ENCODE peak calls at places on chromosome 6, in six cellular contexts. A, F, T, U, L and B are unnamed samples.

GRCh38 chr6:128335963-128336362 is 184.4 kb downstream of the PTPRK start:
- DNase-seq in L (no peak), F (no peak), T (no peak), U (no peak), A (no peak), B (no peak)

GRCh38 chr6:79984261-79984660 is 20.2 kb upstream of the TTK start:
- DNase-seq in A (no peak), L (peak; percentile 69), T (no peak), U (no peak), F (no peak), B (peak; percentile 10)

GRCh38 chr6:82017316-82017715 is 230.2 kb downstream of the IBTK start:
- DNase-seq in U (no peak), A (no peak), T (no peak), F (peak; percentile 11), L (peak; percentile 66), B (peak; percentile 39)

GRCh38 chr6:98215531-98215930 is 618.8 kb upstream of the POU3F2 start:
- DNase-seq in L (no peak), F (peak; percentile 79), U (no peak), A (no peak), T (no peak), B (no peak)

GRCh38 chr6:9537381-9537780 is 877.5 kb downstream of the TFAP2A start:
- DNase-seq in L (no peak), T (no peak), U (no peak), F (no peak), A (no peak), B (no peak)

GRCh38 chr6:125377621-125378020 is 75.9 kb upstream of the HDDC2 start:
- DNase-seq in F (no peak), A (no peak), T (no peak), U (no peak), L (peak; percentile 58), B (no peak)

GRCh38 chr6:67956352-67956751 is 678.7 kb upstream of the ADGRB3 start:
- DNase-seq in T (no peak), A (no peak), L (no peak), F (no peak), U (no peak), B (no peak)

GRCh38 chr6:161536141-161536735 is 262.4 kb upstream of the AGPAT4 start:
- DNase-seq in L (no peak), T (no peak), A (no peak), F (no peak), U (no peak), B (peak; percentile 9)

GRCh38 chr6:167546611-167547327 is 221.9 kb downstream of the TTLL2 start:
- DNase-seq in F (no peak), A (no peak), L (no peak), T (no peak), U (no peak), B (no peak)

GRCh38 chr6:21970560-21970959 is 326.3 kb downstream of the PRL start:
- DNase-seq in T (no peak), L (no peak), U (no peak), F (no peak), A (no peak), B (no peak)

GRCh38 chr6:84193140-84193708 is 34.2 kb downstream of the CEP162 start:
- DNase-seq in T (no peak), F (no peak), A (no peak), U (no peak), L (no peak), B (no peak)

GRCh38 chr6:84191802-84192201 is 35.6 kb downstream of the CEP162 start:
- DNase-seq in U (no peak), T (no peak), A (no peak), F (no peak), L (no peak), B (no peak)

DNA sequence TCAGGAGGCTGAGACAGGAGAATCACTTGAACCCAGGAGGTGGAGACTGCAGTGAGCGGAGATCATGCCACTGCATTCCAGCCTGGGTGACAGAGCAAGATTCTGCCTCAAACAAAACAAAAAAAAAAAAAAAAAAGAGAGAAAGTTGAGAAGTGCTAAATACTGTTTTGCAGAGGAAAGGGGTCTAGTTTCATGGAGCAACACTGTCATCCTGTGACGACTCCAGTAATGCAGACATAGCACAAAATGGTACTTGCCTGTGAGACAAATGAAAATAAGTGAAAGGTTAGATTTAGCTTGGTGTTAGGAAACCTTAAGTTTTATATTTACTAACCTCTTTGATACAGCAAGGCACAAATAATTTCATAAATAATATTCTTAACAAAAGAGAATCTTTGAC is 29.7 kb downstream of the CEP162 start:
- DNase-seq in A (no peak), T (no peak), F (no peak), L (no peak), U (no peak), B (no peak)
- TF ChIP-seq CTCF in A (no peak), T (no peak), F (no peak), L (peak; percentile 60), U (no peak), B (peak; percentile 35)

GRCh38 chr6:96522469-96523009 is 933 bp downstream of the UFL1 start:
- DNase-seq in T (no peak), A (no peak), U (no peak), F (peak; percentile 3), L (no peak), B (no peak)

GRCh38 chr6:96520851-96521115 is 823 bp upstream of the UFL1 start:
- DNase-seq in T (no peak), U (no peak), F (no peak), L (peak; percentile 60), A (no peak), B (no peak)

GRCh38 chr6:96521267-96521624 is 360 bp upstream of the UFL1 start:
- DNase-seq in U (no peak), L (no peak), A (no peak), F (no peak), T (no peak), B (no peak)

GRCh38 chr6:96520039-96520850 is 1.4 kb upstream of the UFL1 start:
- DNase-seq in U (no peak), F (no peak), A (no peak), T (peak; percentile 11), L (peak; percentile 79), B (no peak)

GRCh38 chr6:96521625-96522468 is at the start of gene UFL1:
- DNase-seq in A (peak; percentile 98), F (peak; percentile 97), L (peak; percentile 96), U (peak; percentile 96), T (peak; percentile 95), B (peak; percentile 97)
- TF ChIP-seq CTCF in A (no peak), F (no peak), L (peak; percentile 11), U (no peak), T (no peak), B (peak; percentile 23)

DNA sequence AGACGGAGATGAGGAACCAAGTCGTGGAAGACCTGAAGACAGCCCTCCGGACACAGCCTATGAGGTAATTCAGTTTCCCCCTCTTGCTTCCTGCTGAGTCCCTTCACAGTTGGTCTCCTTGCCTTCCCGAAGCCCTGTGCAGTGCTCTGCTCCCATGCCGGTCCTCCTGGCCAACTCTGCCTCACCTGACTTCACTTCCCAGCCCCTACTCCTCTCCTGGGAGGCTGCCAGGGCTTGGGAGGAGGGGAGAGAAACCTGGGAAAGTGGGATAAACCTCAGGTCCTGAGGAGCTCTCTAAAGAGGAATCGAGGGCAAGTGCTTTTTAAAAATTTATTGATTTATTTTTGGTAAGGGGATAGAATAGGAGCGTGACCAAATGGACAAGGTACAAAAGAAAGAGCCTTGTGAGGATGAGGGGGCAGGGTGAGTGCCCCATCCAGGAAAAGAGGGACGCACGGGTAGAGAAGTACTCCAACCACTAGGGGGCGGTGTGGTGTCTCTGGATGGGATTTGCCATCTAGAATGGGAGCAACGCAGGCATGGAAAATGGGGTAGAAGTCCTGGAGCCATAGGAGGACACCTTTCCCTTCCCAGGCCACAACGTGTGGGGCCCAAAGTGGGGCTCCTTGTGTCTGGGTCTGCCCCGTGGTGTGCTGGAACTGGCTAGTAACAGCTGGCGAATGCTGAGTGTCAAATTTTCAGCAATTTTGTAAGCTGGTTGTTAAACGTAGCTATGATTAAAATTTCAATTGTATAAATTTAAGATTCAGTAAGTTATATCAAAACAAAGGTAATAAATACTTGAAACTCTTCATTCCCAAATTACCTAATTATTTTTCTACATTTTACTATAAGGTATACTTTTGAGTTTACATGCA is 69.0 kb downstream of the MOCS1 start:
- DNase-seq in A (peak; percentile 72), F (peak; percentile 63), T (peak; percentile 94), L (peak; percentile 95), U (peak; percentile 67), B (peak; percentile 81)
- TF ChIP-seq CTCF in A (peak; percentile 83), F (peak; percentile 82), T (peak; percentile 93), L (peak; percentile 94), U (peak; percentile 81), B (peak; percentile 79)

DNA sequence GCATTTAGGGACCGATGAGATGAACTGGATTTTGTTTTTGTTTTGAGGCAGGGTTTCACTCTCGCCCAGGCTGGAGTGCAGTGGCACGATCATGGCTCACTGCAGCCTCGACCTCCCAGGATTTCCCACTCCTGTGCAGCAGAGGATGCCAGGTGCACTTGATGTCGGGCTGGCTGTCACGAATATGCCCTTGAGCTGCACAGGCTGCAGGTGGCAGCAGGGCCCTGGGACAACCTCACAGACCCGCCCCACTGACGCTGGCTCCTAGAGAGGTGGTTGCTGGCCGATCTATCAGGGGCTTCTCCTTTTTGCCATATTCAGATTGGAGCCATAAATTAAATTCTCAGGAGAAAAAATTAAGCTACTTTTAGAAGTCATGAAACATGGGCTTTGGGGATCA is 32.2 kb downstream of the NQO2 start:
- DNase-seq in F (peak; percentile 27), L (no peak), A (no peak), U (no peak), T (no peak), B (no peak)
- TF ChIP-seq CTCF in F (no peak), L (peak; percentile 53), A (no peak), U (no peak), T (no peak), B (no peak)

GRCh38 chr6:105136433-105137350 is 43.1 kb downstream of the POPDC3 start:
- DNase-seq in F (peak; percentile 86), L (peak; percentile 86), T (peak; percentile 70), A (peak; percentile 61), U (peak; percentile 73), B (peak; percentile 87)
- TF ChIP-seq CTCF in F (peak; percentile 27), L (peak; percentile 47), T (no peak), A (no peak), U (peak; percentile 55), B (peak; percentile 21)

DNA sequence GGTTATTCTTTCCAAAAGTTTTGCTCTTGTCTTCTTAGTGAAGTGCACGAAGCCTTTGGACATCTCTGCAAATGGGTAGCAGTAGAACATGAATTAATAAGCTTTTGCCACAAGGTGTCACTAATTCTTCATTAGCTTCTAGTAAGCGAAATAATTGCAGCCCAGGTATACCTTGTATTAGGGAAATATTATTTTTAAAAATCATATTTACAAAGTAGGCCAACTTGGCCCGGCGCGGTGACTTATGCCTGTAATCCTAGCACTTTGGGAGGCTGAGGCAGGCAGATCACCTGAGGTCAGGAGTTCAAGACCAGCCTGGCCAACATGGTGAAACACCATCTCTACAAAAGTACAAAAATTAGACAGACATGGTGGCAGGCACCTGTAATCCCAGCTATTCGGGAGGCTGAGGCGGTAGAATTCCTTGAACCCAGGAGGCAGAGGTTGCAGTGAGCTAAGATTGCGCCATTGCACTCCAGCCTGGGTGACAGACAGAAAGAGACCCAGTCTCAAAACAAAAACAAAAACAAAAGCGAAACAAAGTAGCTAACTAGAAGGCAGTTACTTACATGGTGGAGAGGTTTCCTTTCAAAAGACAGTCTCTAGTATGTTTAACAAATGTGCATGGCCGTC is 8.8 kb upstream of the RSPH3 start:
- DNase-seq in T (no peak), L (no peak), F (peak; percentile 49), A (no peak), U (no peak), B (peak; percentile 30)
- TF ChIP-seq CTCF in T (no peak), L (peak; percentile 73), F (peak; percentile 49), A (peak; percentile 43), U (peak; percentile 58), B (peak; percentile 49)

GRCh38 chr6:7617954-7618764 is 28.2 kb downstream of the SNRNP48 start:
- DNase-seq in U (no peak), A (peak; percentile 70), T (no peak), F (no peak), L (no peak), B (no peak)
- TF ChIP-seq CTCF in U (no peak), A (no peak), T (no peak), F (no peak), L (no peak), B (no peak)